ENCODE peak calls at places on chromosomes 3 and 15, in five cellular contexts. P is endothelial cell, S is IMR-90, E is left ventricle myocardium inferior, L is mesothelial cell of epicardium. N is an unnamed sample.

GRCh38 chr3:99565316-99565715 is 73.1 kb upstream of the COL8A1 start:
- DNase-seq in P (no peak), S (no peak), E (no peak), L (no peak), N (no peak)

GRCh38 chr3:187913617-187914033 is 168.4 kb upstream of the BCL6 start:
- DNase-seq in P (no peak), S (peak; percentile 90), E (no peak), L (no peak), N (peak; percentile 52)

GRCh38 chr15:80072285-80072684 is 12.8 kb downstream of the ZFAND6 start:
- DNase-seq in P (peak; percentile 10), S (peak; percentile 91), E (no peak), L (no peak), N (peak; percentile 95)

GRCh38 chr3:197031315-197032285 is 2.0 kb upstream of the MELTF start:
- DNase-seq in P (no peak), S (peak; percentile 100), E (peak; percentile 58), L (no peak), N (peak; percentile 93)

GRCh38 chr3:185737020-185737419 is 87.8 kb downstream of the IGF2BP2 start:
- DNase-seq in P (no peak), S (peak; percentile 85), E (no peak), L (no peak), N (peak; percentile 55)

GRCh38 chr15:72098076-72098475 is 19.9 kb downstream of the MYO9A start:
- DNase-seq in P (no peak), S (no peak), E (no peak), L (no peak), N (peak; percentile 7)

GRCh38 chr3:87052499-87053260 is 61.7 kb upstream of the VGLL3 start:
- DNase-seq in P (no peak), S (no peak), E (no peak), L (no peak), N (no peak)

GRCh38 chr15:94670436-94671034 is 439.2 kb downstream of the MCTP2 start:
- DNase-seq in P (no peak), S (peak; percentile 35), E (no peak), L (no peak), N (peak; percentile 64)

GRCh38 chr15:71003314-71003713 is 110.7 kb downstream of the LRRC49 start:
- DNase-seq in P (no peak), S (peak; percentile 62), E (no peak), L (no peak), N (peak; percentile 37)

GRCh38 chr15:25136119-25136518 is 181.3 kb downstream of the SNRPN start:
- DNase-seq in P (peak; percentile 7), S (peak; percentile 15), E (no peak), L (no peak), N (no peak)

GRCh38 chr3:34955684-34956083 is 683.6 kb upstream of the ARPP21 start:
- DNase-seq in P (no peak), S (no peak), E (no peak), L (no peak), N (no peak)

DNA sequence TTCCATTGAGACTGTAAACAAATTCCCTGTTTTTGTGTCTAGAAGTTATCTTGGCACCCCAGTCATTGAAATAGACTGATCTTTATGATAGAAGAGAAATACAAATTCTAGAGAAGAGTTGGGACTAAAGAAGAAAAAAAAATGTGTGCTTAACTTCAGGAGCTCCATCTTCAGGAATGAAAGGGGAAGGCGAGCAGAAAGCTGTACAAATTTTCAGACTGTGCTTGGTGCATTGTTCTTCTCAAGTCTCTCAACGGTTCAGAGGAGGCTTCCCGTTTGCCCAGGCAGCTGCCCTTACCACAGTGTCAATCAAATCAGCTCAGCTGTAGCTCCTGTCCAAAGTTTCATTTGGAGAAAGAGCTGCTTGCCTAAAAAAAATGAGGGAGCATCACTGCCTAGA is 41.7 kb downstream of the OXSM start:
- DNase-seq in P (peak; percentile 27), S (peak; percentile 58), E (no peak), L (no peak), N (peak; percentile 48)
- TF ChIP-seq CTCF in P (peak; percentile 27), S (peak; percentile 50), E (peak; percentile 12), L (no peak), N (peak; percentile 45)

DNA sequence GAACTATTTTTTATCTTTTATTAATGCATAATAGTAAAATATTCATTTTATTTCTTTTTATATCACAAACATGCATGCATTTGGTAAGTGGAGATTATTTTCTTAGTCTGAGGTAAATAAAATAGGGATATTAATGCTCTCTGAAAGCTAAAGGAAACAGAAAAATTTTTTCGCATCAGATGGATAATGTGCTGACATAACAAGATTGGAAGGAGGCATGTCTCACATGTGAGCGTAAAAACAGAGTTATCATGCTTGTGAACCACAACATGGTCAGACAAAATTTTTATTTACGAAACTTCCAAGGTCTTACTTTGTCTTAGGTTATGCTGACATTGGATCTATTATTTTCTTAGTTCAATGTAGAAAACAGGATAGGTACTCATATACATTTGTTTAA is 166.1 kb downstream of the SPATA16 start:
- DNase-seq in P (no peak), S (no peak), E (no peak), L (no peak), N (no peak)
- TF ChIP-seq CTCF in P (no peak), S (no peak), E (no peak), L (no peak), N (no peak)

GRCh38 chr3:11653298-11654055 is 9.8 kb upstream of the VGLL4 start:
- DNase-seq in P (no peak), S (no peak), E (no peak), L (no peak), N (no peak)
- TF ChIP-seq CTCF in P (peak; percentile 22), S (no peak), E (no peak), L (no peak), N (no peak)

GRCh38 chr3:81666502-81667121 is 94.8 kb downstream of the GBE1 start:
- DNase-seq in P (no peak), S (peak; percentile 41), E (no peak), L (no peak), N (peak; percentile 43)

GRCh38 chr3:81663114-81663513 is 98.3 kb downstream of the GBE1 start:
- DNase-seq in P (no peak), S (no peak), E (no peak), L (no peak), N (no peak)

DNA sequence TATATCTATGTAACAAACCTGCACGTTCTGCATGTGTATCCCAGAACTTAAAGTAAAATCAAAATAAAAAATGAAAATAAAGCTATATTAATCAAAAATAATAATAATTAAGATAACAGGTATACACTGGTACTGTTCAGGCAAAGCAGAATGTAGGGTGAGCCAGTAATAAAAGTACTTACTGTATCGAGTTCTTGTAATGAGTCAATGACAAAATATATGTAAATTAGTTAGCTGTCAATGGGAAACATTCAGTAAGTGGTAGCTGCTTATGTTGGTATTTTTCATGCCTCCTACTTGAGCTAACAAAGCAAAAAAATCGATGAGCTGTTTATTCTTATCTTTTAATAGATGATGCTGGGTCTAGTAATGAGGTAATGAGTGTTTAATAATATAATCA is 93.2 kb downstream of the GBE1 start:
- DNase-seq in P (no peak), S (no peak), E (no peak), L (no peak), N (no peak)
- TF ChIP-seq CTCF in P (no peak), S (no peak), E (no peak), L (no peak), N (no peak)

DNA sequence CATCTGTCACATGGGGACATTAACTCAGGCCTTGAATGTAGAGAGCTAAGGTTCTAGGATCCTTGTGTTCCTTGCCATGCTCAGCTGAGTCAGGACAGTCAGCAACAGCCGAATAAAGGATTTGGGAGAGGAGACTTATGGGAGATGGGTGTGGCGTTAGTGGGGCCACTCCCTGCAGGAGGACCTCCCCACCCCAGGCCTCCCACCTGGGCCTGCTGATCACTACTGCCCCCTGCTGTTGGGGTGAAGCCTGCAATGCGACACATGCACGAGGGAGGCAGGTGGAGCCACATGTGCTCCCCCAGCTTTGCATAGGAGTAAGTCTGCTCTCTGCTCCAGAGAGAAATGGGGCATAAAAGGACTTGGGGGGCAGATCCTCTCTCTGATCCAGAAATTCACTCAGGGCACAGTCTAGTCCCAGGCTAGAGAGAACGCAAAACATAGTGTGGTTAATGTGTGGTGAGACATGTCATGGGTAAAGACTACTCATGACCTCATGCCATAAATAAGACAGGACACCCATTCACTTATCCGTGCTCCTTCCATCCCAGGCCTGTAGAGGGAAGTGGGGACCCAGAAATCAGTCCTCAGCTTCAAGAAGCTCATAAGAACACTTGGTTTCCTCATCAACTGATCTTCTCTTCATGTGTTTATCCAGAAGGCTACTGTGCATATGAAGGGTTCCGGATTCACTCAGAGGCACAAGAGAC is 19.4 kb downstream of the RBP1 start:
- DNase-seq in P (peak; percentile 28), S (peak; percentile 38), E (no peak), L (no peak), N (peak; percentile 52)
- TF ChIP-seq CTCF in P (peak; percentile 39), S (peak; percentile 20), E (no peak), L (no peak), N (peak; percentile 51)

DNA sequence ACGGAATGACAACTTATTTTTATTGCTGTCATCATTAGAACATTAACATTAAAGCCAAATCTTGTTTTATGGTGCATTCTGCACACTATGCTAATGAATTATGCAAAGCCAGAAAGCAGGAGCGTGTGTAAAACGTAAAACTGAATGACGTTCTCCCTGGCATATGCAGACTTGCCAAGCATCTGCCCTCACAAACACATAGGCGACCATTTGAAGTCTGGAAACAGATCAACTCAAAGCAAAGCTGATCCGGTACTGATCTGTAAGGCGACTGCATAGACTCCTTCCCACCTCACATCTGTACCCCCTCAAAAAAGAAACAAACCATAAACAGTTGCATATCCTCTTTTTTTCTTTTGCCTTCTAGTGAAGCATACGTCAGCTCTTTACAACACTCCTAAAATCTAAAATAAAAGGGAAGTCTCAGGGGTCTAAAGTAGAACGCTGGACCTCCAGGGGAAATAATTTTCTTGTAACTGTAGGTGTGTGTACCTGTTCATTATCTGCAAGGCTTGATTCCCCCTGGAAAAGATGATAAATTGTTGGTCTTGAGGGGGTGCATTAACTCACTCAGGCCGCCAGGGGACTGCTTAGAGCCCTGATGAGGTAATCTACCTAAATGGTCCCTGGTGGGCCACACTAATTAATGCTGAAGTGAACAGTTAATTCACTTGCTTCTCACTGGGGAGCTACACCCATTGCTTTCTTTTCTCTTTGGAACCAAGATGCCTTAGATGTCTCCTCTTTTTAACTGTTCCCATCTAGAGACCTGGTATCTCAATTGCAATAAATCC is 231.4 kb downstream of the CDIN1 start:
- DNase-seq in P (peak; percentile 9), S (no peak), E (no peak), L (no peak), N (no peak)
- TF ChIP-seq CTCF in P (peak; percentile 74), S (no peak), E (no peak), L (peak; percentile 43), N (peak; percentile 30)